ENCODE peak calls at places on chromosomes 1 and 21, in six cellular contexts. T, Q, K, O, N and G are unnamed samples.

GRCh38 chr1:203325004-203325417 is 19.7 kb downstream of the BTG2 start:
- DNase-seq in T (no peak), Q (no peak), K (no peak), O (no peak), N (no peak), G (peak; percentile 83)

GRCh38 chr1:219726480-219727272 is 113.8 kb upstream of the ZC3H11B start:
- DNase-seq in T (no peak), Q (no peak), K (no peak), O (no peak), N (no peak), G (no peak)

GRCh38 chr1:46549697-46550681 is 1.5 kb downstream of the KNCN start:
- DNase-seq in T (peak; percentile 67), Q (no peak), K (no peak), O (peak; percentile 33), N (no peak), G (no peak)

GRCh38 chr1:233679598-233679997 is 65.7 kb downstream of the KCNK1 start:
- DNase-seq in T (no peak), Q (no peak), K (peak; percentile 19), O (no peak), N (no peak), G (no peak)

GRCh38 chr1:32817815-32818786 is 648 bp downstream of the S100PBP start:
- DNase-seq in T (peak; percentile 52), Q (peak; percentile 54), K (peak; percentile 93), O (peak; percentile 74), N (no peak), G (no peak)

GRCh38 chr1:2631136-2632050 is 1.4 kb downstream of the MMEL1 start:
- DNase-seq in T (no peak), Q (no peak), K (no peak), O (no peak), N (no peak), G (no peak)

GRCh38 chr21:34535886-34536285 is 23.9 kb upstream of the KCNE1 start:
- DNase-seq in T (no peak), Q (no peak), K (no peak), O (no peak), N (no peak), G (no peak)

GRCh38 chr1:236854602-236854978 is 59.5 kb downstream of the MTR start:
- DNase-seq in T (peak; percentile 62), Q (no peak), K (no peak), O (peak; percentile 66), N (peak; percentile 8), G (no peak)

GRCh38 chr21:29187939-29188338 is 57.5 kb downstream of the MAP3K7CL start:
- DNase-seq in T (peak; percentile 93), Q (no peak), K (no peak), O (peak; percentile 97), N (peak; percentile 74), G (no peak)

GRCh38 chr21:42456457-42456856 is 39.6 kb downstream of the RSPH1 start:
- DNase-seq in T (no peak), Q (no peak), K (no peak), O (no peak), N (no peak), G (no peak)

GRCh38 chr1:93758842-93759515 is 77.3 kb upstream of the BCAR3 start:
- DNase-seq in T (peak; percentile 99), Q (no peak), K (no peak), O (peak; percentile 52), N (no peak), G (no peak)

GRCh38 chr1:23246274-23246673 is 29.0 kb upstream of the HTR1D start:
- DNase-seq in T (no peak), Q (no peak), K (no peak), O (no peak), N (no peak), G (no peak)

GRCh38 chr1:15153184-15153841 is at the start of gene TMEM51:
- DNase-seq in T (peak; percentile 75), Q (peak; percentile 77), K (no peak), O (peak; percentile 64), N (no peak), G (peak; percentile 56)

GRCh38 chr1:3651939-3652537 is at the start of gene TP73:
- DNase-seq in T (peak; percentile 6), Q (no peak), K (no peak), O (peak; percentile 23), N (no peak), G (peak; percentile 88)

GRCh38 chr1:244049969-244050834 is 881 bp upstream of the ZBTB18 start:
- DNase-seq in T (no peak), Q (no peak), K (no peak), O (peak; percentile 33), N (no peak), G (peak; percentile 32)

GRCh38 chr1:220274122-220274855 is 2.0 kb upstream of the RAB3GAP2 start:
- DNase-seq in T (peak; percentile 92), Q (no peak), K (no peak), O (peak; percentile 56), N (no peak), G (no peak)

GRCh38 chr1:186244825-186245224 is 130.2 kb downstream of the TPR start:
- DNase-seq in T (peak; percentile 43), Q (no peak), K (no peak), O (no peak), N (no peak), G (no peak)

GRCh38 chr1:155968670-155969069 is 9.7 kb downstream of the ARHGEF2 start:
- DNase-seq in T (peak; percentile 63), Q (no peak), K (no peak), O (peak; percentile 75), N (peak; percentile 64), G (no peak)

GRCh38 chr1:46822248-46822826 is 23.5 kb downstream of the CYP4B1 start:
- DNase-seq in T (no peak), Q (no peak), K (peak; percentile 81), O (no peak), N (no peak), G (no peak)

GRCh38 chr1:36349241-36349671 is 25.8 kb upstream of the EVA1B start:
- DNase-seq in T (peak; percentile 9), Q (no peak), K (no peak), O (peak; percentile 80), N (no peak), G (peak; percentile 85)

GRCh38 chr1:37946703-37947360 is at the start of gene INPP5B:
- DNase-seq in T (peak; percentile 94), Q (peak; percentile 69), K (peak; percentile 96), O (peak; percentile 95), N (peak; percentile 65), G (peak; percentile 91)
- TF ChIP-seq CTCF in T (no peak), Q (no peak), K (peak; percentile 38), O (no peak), N (no peak), G (no peak)

DNA sequence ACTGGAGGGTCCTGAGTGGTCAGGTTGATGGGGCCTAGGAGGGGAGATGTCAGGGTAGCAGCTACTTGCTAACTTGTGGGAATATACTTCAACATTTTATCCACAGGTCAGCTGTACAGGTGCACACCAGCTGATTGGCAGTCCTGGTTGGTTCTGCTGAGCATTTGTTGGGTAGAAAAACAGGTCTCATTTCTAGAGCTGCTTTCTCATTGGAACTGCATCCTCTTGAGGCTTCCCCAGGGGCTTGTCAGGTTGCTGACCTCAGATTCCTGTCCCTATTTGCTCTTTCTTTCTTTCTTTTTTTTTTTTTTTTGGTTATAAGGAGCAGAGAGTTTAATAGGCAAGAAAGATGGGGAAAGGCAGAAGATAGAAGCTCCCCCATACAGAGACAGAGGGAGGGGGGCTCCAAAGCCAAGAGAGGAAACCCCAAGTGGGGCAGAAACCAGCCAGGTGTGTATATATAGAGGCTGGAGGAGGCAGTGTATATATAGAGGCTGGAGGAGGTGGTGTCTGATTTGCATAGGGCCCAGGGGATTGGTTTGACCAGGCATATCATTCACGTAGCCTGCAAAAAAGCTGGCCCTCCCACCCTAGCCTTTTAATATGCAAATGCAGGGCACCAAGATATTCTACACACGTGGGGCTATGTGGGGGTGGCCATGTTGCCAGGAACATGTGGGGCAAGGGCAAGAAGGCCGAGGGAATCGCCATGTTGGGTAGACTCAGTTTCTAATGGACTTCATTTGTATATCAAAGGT is 57.3 kb upstream of the STUM start:
- DNase-seq in T (no peak), Q (no peak), K (no peak), O (no peak), N (no peak), G (no peak)
- TF ChIP-seq CTCF in T (no peak), Q (no peak), K (no peak), O (no peak), N (no peak), G (no peak)

DNA sequence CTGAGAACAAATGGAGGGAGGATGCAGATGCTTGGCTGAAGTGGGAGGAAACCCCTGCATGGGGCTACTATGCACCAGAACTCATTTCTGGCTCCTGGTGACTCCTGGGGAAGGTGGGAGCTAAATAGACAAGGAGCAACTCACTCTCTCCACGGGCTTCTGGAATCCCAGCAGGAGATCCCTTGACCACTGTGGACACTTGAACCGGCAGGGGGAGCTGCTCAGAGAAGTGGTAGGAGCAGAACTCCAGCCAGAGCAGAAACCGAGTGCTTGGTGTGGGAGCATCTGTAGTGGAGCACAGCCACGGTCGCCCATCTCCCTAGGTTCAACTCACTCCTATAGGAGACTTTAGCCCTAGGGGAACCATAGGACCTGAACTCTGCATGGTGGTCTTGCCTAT is 205.6 kb upstream of the GJB5 start:
- DNase-seq in T (no peak), Q (peak; percentile 27), K (peak; percentile 86), O (no peak), N (no peak), G (no peak)
- TF ChIP-seq CTCF in T (no peak), Q (peak; percentile 55), K (no peak), O (no peak), N (peak; percentile 17), G (no peak)

GRCh38 chr1:189678779-189679178 is 798.9 kb downstream of the BRINP3 start:
- DNase-seq in T (no peak), Q (no peak), K (no peak), O (no peak), N (no peak), G (no peak)
- TF ChIP-seq CTCF in T (peak; percentile 45), Q (no peak), K (no peak), O (no peak), N (peak; percentile 28), G (no peak)

DNA sequence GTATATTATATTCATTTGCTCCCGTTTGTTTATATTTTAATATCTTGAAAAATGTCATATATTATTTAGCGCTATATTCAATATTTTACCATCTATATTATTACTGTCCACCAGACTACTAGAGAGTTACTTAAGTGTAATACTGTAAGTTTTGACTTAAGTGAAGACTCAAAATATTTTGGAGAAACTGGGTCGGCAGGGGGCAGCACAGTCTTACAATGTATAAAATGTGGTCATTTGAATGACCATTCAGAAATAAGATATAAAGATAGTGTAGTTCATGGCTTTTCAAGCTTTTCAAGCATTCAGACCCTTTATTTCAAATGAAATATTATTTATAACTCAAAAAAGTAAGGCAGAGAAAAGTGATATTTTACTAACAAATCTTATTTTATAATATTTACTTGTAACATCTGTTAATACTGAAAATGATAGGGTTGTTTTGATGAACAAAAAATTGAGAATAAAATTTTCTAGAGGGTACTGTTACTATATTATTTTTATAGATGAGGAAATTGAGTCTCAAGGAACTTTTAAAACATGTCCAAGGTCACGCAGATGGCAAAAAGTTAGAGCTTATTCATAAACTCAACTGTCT is 89.0 kb upstream of the SERTAD4 start:
- DNase-seq in T (peak; percentile 82), Q (peak; percentile 37), K (no peak), O (peak; percentile 86), N (peak; percentile 51), G (peak; percentile 25)
- TF ChIP-seq CTCF in T (peak; percentile 68), Q (peak; percentile 77), K (peak; percentile 56), O (peak; percentile 54), N (peak; percentile 66), G (no peak)

GRCh38 chr1:20663365-20663764 is 2.2 kb upstream of the DDOST start:
- DNase-seq in T (no peak), Q (no peak), K (no peak), O (no peak), N (no peak), G (no peak)
- TF ChIP-seq CTCF in T (no peak), Q (no peak), K (no peak), O (no peak), N (no peak), G (no peak)